ENCODE peak calls at places on chromosomes 1 and 21, in six cellular contexts. B is HCT116, H is GM12878, E is prostate gland, T is IMR-90, D is breast epithelium. L is an unnamed sample. For H3K9me3 and H3K4me1, the result is how much of the 10 kb centered on the place peaks cover.

GRCh38 chr1:47678464-47678980 is 240.7 kb downstream of the FOXD2 start:
- DNase-seq in B (no peak), H (no peak), E (no peak), T (no peak), D (no peak), L (no peak)

GRCh38 chr1:231534703-231535159 is 6.3 kb downstream of the TSNAX start:
- DNase-seq in B (no peak), H (no peak), E (no peak), T (no peak), D (no peak), L (no peak)

GRCh38 chr1:241775021-241775420 is 73.0 kb upstream of the EXO1 start:
- DNase-seq in B (no peak), H (no peak), E (no peak), T (no peak), D (no peak), L (no peak)

GRCh38 chr21:15152591-15152990 is 87.8 kb upstream of the NRIP1 start:
- DNase-seq in B (no peak), H (no peak), E (no peak), T (no peak), D (no peak), L (no peak)

GRCh38 chr1:223199094-223199647 is 56.1 kb upstream of the TLR5 start:
- DNase-seq in B (no peak), H (no peak), E (no peak), T (peak), D (no peak), L (no peak)

GRCh38 chr21:15140321-15141019 is 75.7 kb upstream of the NRIP1 start:
- DNase-seq in B (no peak), H (no peak), E (no peak), T (no peak), D (no peak), L (no peak)

GRCh38 chr1:98661544-98662353 is at the start of gene SNX7:
- DNase-seq in B (peak), H (no peak), E (peak), T (peak), D (peak), L (no peak)

GRCh38 chr1:28208818-28209441 is 23.9 kb downstream of the DNAJC8 start:
- DNase-seq in B (peak), H (peak), E (peak), T (peak), D (no peak), L (no peak)

GRCh38 chr21:42939581-42940413 is 14.4 kb upstream of the ERVH48-1 start:
- DNase-seq in B (no peak), H (no peak), E (peak), T (peak), D (peak), L (no peak)

GRCh38 chr1:20573987-20574386 is 14.9 kb upstream of the CDA start:
- DNase-seq in B (no peak), H (no peak), E (no peak), T (no peak), D (no peak), L (no peak)

GRCh38 chr1:7268983-7269382 is 483.7 kb downstream of the CAMTA1 start:
- DNase-seq in B (no peak), H (no peak), E (no peak), T (no peak), D (no peak), L (no peak)

GRCh38 chr1:207789792-207790787 is 38.2 kb downstream of the CD46 start:
- DNase-seq in B (no peak), H (no peak), E (no peak), T (peak), D (no peak), L (no peak)

GRCh38 chr1:117782056-117782455 is 147.4 kb downstream of the GDAP2 start:
- DNase-seq in B (no peak), H (no peak), E (no peak), T (no peak), D (no peak), L (no peak)

GRCh38 chr1:178690496-178690895 is 34.5 kb upstream of the RALGPS2 start:
- DNase-seq in B (no peak), H (no peak), E (no peak), T (no peak), D (no peak), L (no peak)

GRCh38 chr1:201774224-201774982 is 54.6 kb upstream of the IPO9 start:
- DNase-seq in B (no peak), H (no peak), E (no peak), T (peak), D (no peak), L (no peak)

GRCh38 chr21:38140192-38140905 is 116.4 kb upstream of the KCNJ15 start:
- DNase-seq in B (no peak), H (no peak), E (peak), T (peak), D (no peak), L (no peak)

GRCh38 chr1:15128520-15129313 is 24.8 kb upstream of the TMEM51 start:
- DNase-seq in B (peak), H (peak), E (peak), T (peak), D (peak), L (no peak)

GRCh38 chr21:16587671-16588379 is 858.0 kb downstream of the USP25 start:
- DNase-seq in B (no peak), H (no peak), E (peak), T (peak), D (no peak), L (no peak)

GRCh38 chr1:184684285-184685077 is 70.2 kb downstream of the EDEM3 start:
- DNase-seq in B (no peak), H (no peak), E (no peak), T (no peak), D (no peak), L (no peak)

GRCh38 chr1:59815892-59816291 is 1.1 kb downstream of the HOOK1 start:
- DNase-seq in B (no peak), H (no peak), E (no peak), T (no peak), D (no peak), L (no peak)

GRCh38 chr1:77250126-77250525 is 30.9 kb upstream of the PIGK start:
- DNase-seq in B (no peak), H (no peak), E (no peak), T (no peak), D (no peak), L (no peak)
- H3K9me3 ChIP-seq in B (under half), H (under half), E (under half), T (under half), D (half or more), L (under half)

GRCh38 chr21:33943293-33943692 is 27.7 kb upstream of the ATP5PO start:
- DNase-seq in B (no peak), H (no peak), E (no peak), T (no peak), D (no peak), L (no peak)

GRCh38 chr21:33940846-33941245 is 25.2 kb upstream of the ATP5PO start:
- DNase-seq in B (no peak), H (no peak), E (no peak), T (peak), D (no peak), L (no peak)

GRCh38 chr21:33947451-33948095 is 32.0 kb upstream of the ATP5PO start:
- DNase-seq in B (peak), H (peak), E (peak), T (peak), D (peak), L (peak)

GRCh38 chr21:33945652-33946270 is 30.2 kb upstream of the ATP5PO start:
- DNase-seq in B (no peak), H (no peak), E (no peak), T (no peak), D (no peak), L (no peak)

DNA sequence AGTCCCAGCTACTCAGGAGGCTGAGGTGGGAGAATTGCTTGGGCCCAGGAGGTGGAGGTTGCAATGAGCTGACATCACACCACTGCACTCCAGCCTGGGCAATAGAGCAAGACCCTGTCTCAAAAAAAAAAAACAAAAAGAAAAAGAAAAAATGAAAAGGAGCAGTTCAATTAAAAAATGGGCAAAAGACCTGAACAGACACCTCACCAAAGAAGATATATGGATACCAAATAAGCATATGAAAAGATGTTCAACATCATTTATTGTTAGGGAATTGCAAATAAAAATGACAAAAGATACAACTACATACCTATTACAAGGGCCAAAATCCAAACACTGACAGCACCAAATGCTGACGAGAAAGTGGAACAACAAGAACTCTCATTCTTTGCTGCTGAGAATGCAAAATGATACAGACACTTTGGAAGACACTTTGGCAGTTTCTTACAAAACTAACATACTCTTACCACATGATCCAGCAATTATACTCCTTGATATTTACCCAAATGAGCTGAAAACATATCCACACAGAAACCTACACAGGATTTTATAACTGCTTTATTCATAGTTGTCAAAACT is 28.7 kb upstream of the ATP5PO start:
- DNase-seq in B (no peak), H (no peak), E (no peak), T (no peak), D (no peak), L (no peak)
- H3K4me1 ChIP-seq in B (under half), H (under half), E (under half), T (under half), D (under half), L (under half)

DNA sequence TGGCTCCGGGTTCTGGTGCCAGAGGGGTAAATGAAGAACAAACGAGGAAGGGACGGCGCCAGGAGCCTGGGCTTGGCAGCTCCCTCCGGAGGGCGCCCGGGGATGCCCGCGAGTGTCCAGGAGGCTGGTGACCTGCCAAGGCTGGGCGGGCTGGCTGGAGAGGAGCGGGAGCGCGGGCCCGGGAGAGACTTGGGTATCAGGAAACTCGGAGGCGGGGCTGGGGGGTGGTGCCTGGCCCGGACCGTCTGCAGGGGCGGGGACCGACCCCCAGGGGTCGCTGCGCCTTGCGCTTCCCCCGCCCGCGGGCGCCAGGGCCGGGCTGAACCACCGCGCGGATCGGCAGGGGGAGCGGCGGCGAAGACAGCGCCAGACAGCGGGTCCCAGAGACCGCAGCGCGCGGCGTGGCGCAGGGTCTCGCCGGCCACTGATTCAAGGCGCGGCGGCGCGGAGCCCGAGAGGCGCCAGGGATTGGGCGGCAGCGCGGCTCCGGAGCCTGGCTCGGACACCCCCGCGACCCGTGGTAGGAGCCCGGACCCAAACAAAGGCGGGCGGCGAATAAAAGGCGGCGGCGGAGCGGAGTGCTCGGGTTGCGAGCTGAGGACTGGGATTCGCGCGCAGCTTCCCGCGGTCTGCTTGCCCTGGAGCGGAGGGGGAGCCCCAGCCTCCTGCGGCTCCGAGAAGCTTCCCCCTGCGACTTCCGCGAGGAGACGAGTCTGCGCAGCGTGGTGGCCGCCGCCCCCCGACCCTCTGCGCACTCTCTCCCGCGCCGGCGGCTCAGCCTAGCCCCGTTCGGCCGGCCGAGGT is at the start of gene DISP3:
- DNase-seq in B (peak), H (peak), E (peak), T (peak), D (no peak), L (no peak)
- TF ChIP-seq POLR2A in B (peak), H (peak), E (no peak), T (no peak), D (no peak), L (no peak)

GRCh38 chr1:168150283-168150682 is 13.6 kb upstream of the GPR161 start:
- DNase-seq in B (no peak), H (no peak), E (no peak), T (no peak), D (no peak), L (no peak)
- H3K9me3 ChIP-seq in B (under half), H (under half), E (under half), T (under half), D (under half), L (under half)

GRCh38 chr1:199688133-199688676 is 339.3 kb upstream of the NR5A2 start:
- DNase-seq in B (no peak), H (no peak), E (no peak), T (no peak), D (no peak), L (no peak)

GRCh38 chr1:199685369-199685768 is 342.1 kb upstream of the NR5A2 start:
- DNase-seq in B (peak), H (no peak), E (no peak), T (peak), D (no peak), L (no peak)

GRCh38 chr1:199688774-199689173 is 338.7 kb upstream of the NR5A2 start:
- DNase-seq in B (no peak), H (no peak), E (no peak), T (no peak), D (no peak), L (no peak)

GRCh38 chr1:199684686-199685273 is 342.7 kb upstream of the NR5A2 start:
- DNase-seq in B (peak), H (peak), E (peak), T (peak), D (no peak), L (no peak)

GRCh38 chr1:199687321-199687720 is 340.2 kb upstream of the NR5A2 start:
- DNase-seq in B (no peak), H (no peak), E (no peak), T (peak), D (no peak), L (no peak)
- H3K4me1 ChIP-seq in B (half or more), H (under half), E (under half), T (under half), D (under half), L (under half)

GRCh38 chr1:164780863-164781262 is 221.9 kb downstream of the PBX1 start:
- DNase-seq in B (no peak), H (no peak), E (no peak), T (peak), D (no peak), L (no peak)
- TF ChIP-seq POLR2A in B (no peak), H (no peak), E (no peak), T (peak), D (no peak), L (no peak)

GRCh38 chr1:248406721-248407692 is 4.2 kb downstream of the OR2T1 start:
- DNase-seq in B (no peak), H (peak), E (no peak), T (no peak), D (no peak), L (no peak)

GRCh38 chr1:248402748-248403147 is at the start of gene OR2T1:
- DNase-seq in B (no peak), H (no peak), E (no peak), T (no peak), D (no peak), L (no peak)

GRCh38 chr1:248404024-248404423 is 1.2 kb downstream of the OR2T1 start:
- DNase-seq in B (peak), H (peak), E (no peak), T (peak), D (no peak), L (peak)
- H3K9me3 ChIP-seq in B (under half), H (under half), E (under half), T (under half), D (under half), L (under half)

DNA sequence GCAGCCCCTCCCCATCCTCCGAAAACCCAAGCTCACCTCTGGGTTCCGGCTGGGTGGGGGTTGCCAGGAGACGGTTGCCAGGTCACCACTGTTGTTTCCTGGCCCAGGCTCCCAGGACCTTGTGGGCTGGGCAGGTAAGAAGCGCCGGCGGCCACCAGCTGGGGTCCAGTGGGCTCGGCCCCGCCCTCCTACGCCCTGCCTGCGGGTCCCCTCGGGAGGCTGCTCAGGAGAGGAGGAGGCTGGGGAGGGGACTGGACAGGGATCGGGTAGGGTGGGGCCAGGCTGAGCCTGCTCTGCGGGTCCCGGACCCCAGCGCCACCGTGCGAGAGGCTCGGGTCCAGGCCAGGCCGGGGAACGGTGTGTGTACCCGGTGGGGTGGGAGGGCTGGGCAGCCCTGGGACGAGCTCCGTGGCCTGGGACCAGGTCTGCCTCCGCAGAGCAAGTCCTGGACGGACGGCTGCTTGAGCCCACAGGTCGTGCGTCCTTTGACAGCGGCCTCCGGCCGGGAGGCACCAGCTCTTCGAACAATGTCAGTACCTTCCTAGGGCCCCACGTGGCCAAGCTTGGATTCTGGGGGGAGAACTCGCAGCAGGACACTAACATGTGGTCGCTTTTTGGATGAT is at the start of gene TTLL10:
- DNase-seq in B (no peak), H (no peak), E (no peak), T (no peak), D (no peak), L (no peak)
- H3K4me1 ChIP-seq in B (under half), H (under half), E (under half), T (under half), D (under half), L (under half)

L was measured in esophagus squamous epithelium.